ENCODE peak calls at places on chromosome 19, in eight cellular contexts. G is T-cell, Z is AG09319, F is NCI-H82, W is cardiac fibroblast, S is substantia nigra, C is C1 segment of cervical spinal cord, J is NCI-H748 treated with DMSO at 0.1 percent for 48 hours. H is an unnamed sample.

GRCh38 chr19:1177322-1178114 is 3.5 kb upstream of the SBNO2 start:
- DNase-seq in Z (peak), S (no peak), J (no peak), W (peak), C (no peak), F (no peak), G (no peak), H (peak)

GRCh38 chr19:6250909-6251308 is 28.9 kb downstream of the MLLT1 start:
- DNase-seq in G (no peak), C (no peak), F (no peak), Z (no peak), S (no peak), W (no peak), J (no peak), H (no peak)

GRCh38 chr19:51108805-51109146 is 567 bp upstream of the CTU1 start:
- DNase-seq in S (no peak), J (no peak), F (no peak), C (no peak), Z (no peak), W (no peak), G (no peak), H (no peak)

GRCh38 chr19:19407640-19407933 is 2.1 kb downstream of the GATAD2A start:
- DNase-seq in W (no peak), S (no peak), C (no peak), F (no peak), Z (no peak), J (no peak), G (no peak), H (no peak)

GRCh38 chr19:6271721-6272410 is 7.9 kb downstream of the MLLT1 start:
- DNase-seq in C (no peak), G (no peak), W (peak), S (peak), F (no peak), Z (no peak), J (no peak), H (no peak)

GRCh38 chr19:45553464-45553863 is 31.1 kb downstream of the OPA3 start:
- DNase-seq in C (no peak), W (no peak), Z (no peak), S (no peak), J (no peak), G (no peak), F (no peak), H (no peak)

GRCh38 chr19:17243340-17243853 is 2.3 kb downstream of the NR2F6 start:
- DNase-seq in G (no peak), F (no peak), C (no peak), Z (no peak), W (no peak), J (no peak), S (no peak), H (no peak)

GRCh38 chr19:57192993-57193392 is 1.7 kb downstream of the ZNF264 start:
- DNase-seq in W (no peak), C (no peak), F (no peak), Z (no peak), G (no peak), J (no peak), S (no peak), H (no peak)

GRCh38 chr19:32324631-32325215 is 20.7 kb upstream of the ZNF507 start:
- DNase-seq in F (no peak), C (no peak), W (no peak), J (no peak), G (no peak), Z (no peak), S (no peak), H (no peak)

GRCh38 chr19:51798958-51799310 is 4.0 kb downstream of the FPR3 start:
- DNase-seq in C (no peak), S (no peak), G (no peak), J (no peak), W (no peak), F (no peak), Z (no peak), H (no peak)

GRCh38 chr19:664913-665443 is 2.0 kb upstream of the RNF126 start:
- DNase-seq in W (peak), G (peak), S (peak), F (peak), Z (peak), J (peak), C (no peak), H (no peak)

GRCh38 chr19:41263042-41263849 is 926 bp upstream of the HNRNPUL1 start:
- DNase-seq in Z (peak), W (peak), J (no peak), C (no peak), S (peak), G (peak), F (peak), H (peak)

GRCh38 chr19:5789886-5790572 is 934 bp downstream of the DUS3L start:
- DNase-seq in W (no peak), J (no peak), C (no peak), G (no peak), Z (no peak), S (no peak), F (no peak), H (no peak)

GRCh38 chr19:55494172-55494761 is 6.0 kb downstream of the SSC5D start:
- DNase-seq in S (no peak), F (no peak), W (peak), J (no peak), C (no peak), Z (peak), G (no peak), H (no peak)

GRCh38 chr19:4304509-4305252 is at the start of gene FSD1:
- DNase-seq in C (no peak), J (no peak), F (peak), S (no peak), Z (no peak), W (peak), G (peak), H (no peak)

GRCh38 chr19:19652482-19653295 is 9.2 kb upstream of the GMIP start:
- DNase-seq in F (no peak), C (no peak), S (no peak), W (peak), G (no peak), Z (no peak), J (no peak), H (no peak)

GRCh38 chr19:18832331-18833140 is 777 bp downstream of the UPF1 start:
- DNase-seq in J (no peak), C (no peak), W (peak), Z (no peak), F (peak), G (no peak), S (no peak), H (no peak)

GRCh38 chr19:3342246-3342645 is 24.1 kb upstream of the NFIC start:
- DNase-seq in C (no peak), W (no peak), Z (no peak), F (no peak), J (no peak), S (no peak), G (no peak), H (no peak)

GRCh38 chr19:49890349-49891311 is 6.1 kb downstream of the IL4I1 start:
- DNase-seq in C (no peak), J (peak), G (peak), W (no peak), Z (no peak), S (no peak), F (peak), H (no peak)

GRCh38 chr19:45927565-45928261 is 13.1 kb upstream of the NANOS2 start:
- DNase-seq in W (peak), Z (peak), S (peak), F (peak), C (peak), G (peak), J (peak), H (peak)

GRCh38 chr19:34837262-34837661 is 64.2 kb upstream of the ZNF599 start:
- DNase-seq in W (peak), C (no peak), G (no peak), F (no peak), J (no peak), S (no peak), Z (no peak), H (no peak)

GRCh38 chr19:39413269-39413902 is 917 bp downstream of the PLEKHG2 start:
- DNase-seq in S (no peak), Z (no peak), J (peak), F (peak), W (peak), G (no peak), C (no peak), H (no peak)

GRCh38 chr19:21491161-21491560 is 14.2 kb upstream of the ZNF429 start:
- DNase-seq in F (no peak), W (no peak), J (no peak), G (no peak), S (no peak), Z (no peak), C (no peak), H (no peak)

GRCh38 chr19:5953034-5953589 is 24.8 kb downstream of the RANBP3 start:
- DNase-seq in Z (no peak), J (no peak), S (no peak), W (no peak), C (no peak), F (no peak), G (no peak), H (no peak)

GRCh38 chr19:33795370-33796163 is 1.1 kb upstream of the KCTD15 start:
- DNase-seq in J (peak), G (peak), S (peak), F (peak), W (peak), C (no peak), Z (peak), H (no peak)

GRCh38 chr19:18803550-18804138 is 12.5 kb upstream of the COMP start:
- DNase-seq in S (no peak), F (no peak), J (no peak), Z (no peak), W (no peak), C (no peak), G (no peak), H (no peak)